ENCODE peak calls at places on chromosomes 1 and 21, in seven cellular contexts. F is CD8-positive, alpha-beta memory T cell; H is stomach; P is MG63; E is skeletal muscle cell; A is body of pancreas; G is uterus. O is an unnamed sample.

GRCh38 chr1:155872527-155872926 is 13.2 kb downstream of the SYT11 start:
- DNase-seq in E (no peak), G (no peak), P (no peak), F (no peak), H (no peak), A (no peak), O (no peak)

GRCh38 chr1:35708179-35708891 is 10.3 kb downstream of the C1orf216 start:
- DNase-seq in G (no peak), F (no peak), E (no peak), H (no peak), P (no peak), A (no peak), O (no peak)

GRCh38 chr1:233157245-233157644 is 138.3 kb downstream of the PCNX2 start:
- DNase-seq in P (no peak), E (no peak), F (no peak), H (no peak), A (no peak), G (no peak), O (no peak)

GRCh38 chr21:43306391-43306790 is 120.5 kb downstream of the SIK1 start:
- DNase-seq in E (no peak), P (no peak), A (no peak), G (no peak), H (no peak), F (no peak), O (no peak)

GRCh38 chr1:234886081-234886874 is 242.4 kb downstream of the TOMM20 start:
- DNase-seq in E (no peak), F (no peak), A (peak), H (no peak), G (peak), P (no peak), O (no peak)

GRCh38 chr1:40299366-40300248 is 17.5 kb downstream of the COL9A2 start:
- DNase-seq in A (no peak), H (no peak), E (no peak), F (no peak), G (no peak), P (no peak), O (no peak)

GRCh38 chr1:155834296-155834926 is 22.6 kb downstream of the GON4L start:
- DNase-seq in H (no peak), A (no peak), F (no peak), G (no peak), E (peak), P (no peak), O (no peak)

GRCh38 chr1:151843398-151843797 is 3.8 kb upstream of the C2CD4D start:
- DNase-seq in A (no peak), P (no peak), F (no peak), H (no peak), G (no peak), E (no peak), O (no peak)

GRCh38 chr1:110035236-110035752 is 870 bp downstream of the STRIP1 start:
- DNase-seq in G (no peak), E (no peak), P (no peak), A (no peak), F (no peak), H (no peak), O (no peak)

GRCh38 chr1:212615092-212615470 is 6.5 kb downstream of the ATF3 start:
- DNase-seq in P (no peak), A (no peak), F (no peak), G (no peak), E (no peak), H (no peak), O (no peak)

GRCh38 chr1:228109962-228110488 is 926 bp upstream of the MRPL55 start:
- DNase-seq in G (no peak), F (no peak), P (no peak), E (no peak), H (no peak), A (no peak), O (no peak)

GRCh38 chr1:60716472-60716871 is 365.9 kb upstream of the NFIA start:
- DNase-seq in H (no peak), A (no peak), P (no peak), F (no peak), G (no peak), E (no peak), O (no peak)

GRCh38 chr1:167623951-167624350 is 6.1 kb upstream of the RCSD1 start:
- DNase-seq in E (no peak), F (no peak), P (no peak), A (no peak), G (no peak), H (no peak), O (no peak)

GRCh38 chr1:38246955-38247952 is 200.7 kb upstream of the POU3F1 start:
- DNase-seq in F (no peak), P (peak), E (peak), A (no peak), G (peak), H (no peak), O (peak)

GRCh38 chr1:89935235-89935634 is 59.7 kb upstream of the ZNF326 start:
- DNase-seq in P (no peak), A (no peak), F (no peak), G (no peak), H (no peak), E (no peak), O (no peak)

GRCh38 chr1:20329793-20330542 is 39.3 kb downstream of the VWA5B1 start:
- DNase-seq in A (peak), H (no peak), P (no peak), F (no peak), G (no peak), E (no peak), O (no peak)

GRCh38 chr1:29171089-29171488 is 10.6 kb downstream of the SRSF4 start:
- DNase-seq in P (no peak), H (no peak), E (peak), A (no peak), G (no peak), F (no peak), O (no peak)

GRCh38 chr1:165062346-165062745 is 294.2 kb downstream of the LMX1A start:
- DNase-seq in E (no peak), G (no peak), P (no peak), A (no peak), H (no peak), F (no peak), O (no peak)

GRCh38 chr1:13813398-13814012 is 113.5 kb downstream of the PRDM2 start:
- DNase-seq in P (no peak), E (no peak), G (no peak), H (no peak), A (peak), F (peak), O (no peak)

GRCh38 chr1:225735252-225736149 is 42.1 kb upstream of the SRP9 start:
- DNase-seq in A (peak), P (peak), F (no peak), G (peak), E (peak), H (peak), O (peak)

GRCh38 chr1:9985001-9985400 is 12.0 kb upstream of the RBP7 start:
- DNase-seq in H (no peak), G (no peak), F (no peak), A (no peak), P (no peak), E (no peak), O (no peak)

GRCh38 chr1:228090613-228091081 is 8.1 kb downstream of the ARF1 start:
- DNase-seq in P (no peak), A (no peak), E (no peak), H (peak), G (no peak), F (no peak), O (no peak)

GRCh38 chr1:30779294-30780071 is 21.9 kb upstream of the LAPTM5 start:
- DNase-seq in G (peak), F (peak), H (peak), A (peak), E (no peak), P (peak), O (peak)

DNA sequence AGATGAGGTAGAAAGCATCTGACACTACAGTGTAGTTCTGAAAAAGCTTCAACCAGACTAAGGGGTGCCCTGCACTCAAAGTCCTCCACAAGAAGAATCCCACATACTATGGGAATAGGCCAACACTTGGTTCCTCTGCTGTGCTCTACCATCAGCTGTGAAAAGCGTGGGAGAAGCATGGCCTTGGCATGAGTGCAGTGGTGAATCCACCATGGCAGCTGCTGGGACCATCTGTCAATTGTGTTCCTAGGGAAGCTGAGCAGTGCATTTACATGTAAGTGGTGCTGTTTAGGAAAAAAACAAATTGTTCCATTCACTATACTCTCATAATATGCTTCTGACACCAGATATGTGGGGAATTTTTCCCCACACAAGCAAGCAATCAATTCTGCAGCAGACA is 230.9 kb upstream of the CHRM3 start:
- DNase-seq in G (no peak), F (no peak), H (no peak), E (peak), P (no peak), A (no peak), O (no peak)
- H3K4me3 ChIP-seq in G (no peak), F (no peak), H (no peak), E (no peak), P (no peak), A (no peak), O (no peak)

DNA sequence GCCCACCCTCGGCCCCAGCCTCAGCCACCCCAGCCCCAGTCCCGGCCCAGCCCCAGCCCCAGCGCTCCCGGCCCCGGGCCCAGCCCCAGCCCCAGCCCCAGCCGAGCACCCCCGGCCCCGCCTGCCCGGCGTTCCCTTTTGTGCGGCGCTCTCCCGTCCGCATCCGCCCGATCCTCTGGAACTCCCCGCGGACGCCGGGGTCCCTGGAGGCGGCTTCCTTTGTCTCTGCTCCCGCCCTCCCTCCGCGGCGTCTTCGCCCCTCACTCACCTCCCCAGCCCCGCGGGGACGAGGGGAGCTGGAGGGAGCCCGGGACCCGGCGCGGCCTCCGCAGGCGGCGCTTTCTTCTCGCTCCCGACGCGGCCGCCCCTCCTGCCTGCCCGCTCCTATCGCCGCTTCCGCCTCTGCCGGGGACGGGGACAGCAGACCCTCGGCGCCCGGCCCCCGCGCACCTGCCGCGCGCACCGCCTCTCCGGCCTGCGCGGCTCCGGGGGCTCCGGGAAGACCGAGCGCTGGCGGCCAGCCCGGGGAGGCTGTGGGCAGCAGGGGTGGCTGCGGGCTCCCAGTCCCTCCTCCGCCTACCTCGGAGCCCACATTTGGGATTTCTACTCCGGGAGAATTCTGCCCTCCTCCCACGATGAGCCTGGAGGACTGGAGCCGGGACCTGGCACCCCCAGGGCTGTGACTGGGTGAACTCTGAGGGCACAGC is 14.0 kb downstream of the AGRN start:
- DNase-seq in A (no peak), H (no peak), E (no peak), P (no peak), G (no peak), F (no peak), O (no peak)
- H3K4me3 ChIP-seq in A (no peak), H (peak), E (peak), P (no peak), G (no peak), F (no peak), O (no peak)

GRCh38 chr1:150558328-150558727 is 9.1 kb downstream of the ADAMTSL4 start:
- DNase-seq in A (no peak), H (no peak), P (no peak), F (no peak), E (no peak), G (peak), O (no peak)
- H3K4me3 ChIP-seq in A (no peak), H (peak), P (no peak), F (no peak), E (no peak), G (no peak), O (no peak)

GRCh38 chr1:172145231-172145651 is 275.2 kb upstream of the C1orf105 start:
- DNase-seq in F (no peak), H (no peak), G (peak), P (peak), A (no peak), E (peak), O (peak)
- H3K4me3 ChIP-seq in F (no peak), H (peak), G (peak), P (peak), A (no peak), E (peak), O (peak)

DNA sequence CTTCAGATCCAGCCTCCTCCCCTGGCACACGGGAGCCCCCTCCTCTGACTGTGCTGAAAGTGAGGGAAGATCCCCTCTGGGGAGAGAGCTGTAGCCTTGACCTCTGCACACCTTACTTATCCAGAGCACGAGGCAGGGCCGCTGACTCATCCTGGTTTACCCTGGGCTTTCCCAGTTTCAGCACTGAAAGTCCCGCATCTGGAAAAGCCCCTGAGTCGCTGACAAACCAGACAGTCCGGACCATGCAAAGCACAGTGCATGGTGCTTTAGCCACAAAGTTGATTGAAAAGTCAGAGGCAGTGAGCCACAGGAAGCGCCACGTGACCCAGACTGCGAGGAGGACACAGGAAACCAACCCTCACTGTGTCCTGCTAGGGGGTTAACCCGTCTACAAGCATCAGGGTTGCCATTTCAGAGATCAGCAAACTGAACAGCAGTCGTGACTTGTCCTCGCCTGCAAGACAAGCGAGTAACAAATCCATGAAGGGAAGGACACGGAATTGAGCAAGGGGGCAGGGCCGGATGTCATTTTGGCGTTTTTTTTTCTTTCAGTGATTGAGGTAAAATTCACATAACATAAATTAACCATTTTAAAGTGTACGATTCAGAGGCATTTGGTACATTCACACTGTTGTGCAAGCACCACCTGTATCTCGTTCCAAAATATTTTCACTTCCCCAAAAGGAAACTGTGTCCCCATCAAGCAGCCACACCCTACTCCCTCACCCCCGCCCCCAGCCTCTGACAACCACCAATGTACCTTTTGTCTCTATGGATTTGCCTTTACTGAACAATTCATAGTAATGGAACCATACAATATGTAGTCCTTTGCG is 19.9 kb upstream of the IFNGR2 start:
- DNase-seq in F (peak), G (peak), H (peak), E (no peak), P (peak), A (peak), O (peak)
- H3K4me3 ChIP-seq in F (peak), G (no peak), H (peak), E (peak), P (no peak), A (no peak), O (no peak)

DNA sequence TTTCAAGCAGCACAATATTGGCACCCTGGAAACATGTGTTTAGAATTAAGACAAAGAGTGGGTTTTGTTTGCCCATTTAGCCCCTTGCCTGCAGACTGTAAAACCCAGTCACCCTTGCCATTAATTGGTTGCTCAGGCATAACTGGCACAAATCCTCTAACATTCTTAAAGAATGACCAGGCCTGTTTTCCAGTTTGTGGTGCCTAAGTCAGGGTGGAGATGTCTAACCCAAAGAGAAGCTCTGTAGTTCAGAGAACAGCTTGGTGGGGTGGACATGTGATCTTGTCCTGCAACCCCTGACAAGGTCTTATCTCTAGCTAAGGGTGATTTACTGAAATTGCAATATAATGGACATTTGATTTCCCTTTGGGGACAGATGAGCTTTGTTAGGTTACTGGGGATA is 8.8 kb upstream of the ANGPTL7 start:
- DNase-seq in H (no peak), F (no peak), G (no peak), A (no peak), P (peak), E (no peak), O (peak)
- H3K4me3 ChIP-seq in H (no peak), F (no peak), G (no peak), A (no peak), P (no peak), E (no peak), O (no peak)

GRCh38 chr1:119679223-119679622 is 31.2 kb upstream of the ZNF697 start:
- DNase-seq in E (no peak), P (no peak), G (no peak), H (no peak), F (no peak), A (no peak), O (no peak)
- H3K4me3 ChIP-seq in E (no peak), P (no peak), G (no peak), H (no peak), F (no peak), A (no peak), O (no peak)

DNA sequence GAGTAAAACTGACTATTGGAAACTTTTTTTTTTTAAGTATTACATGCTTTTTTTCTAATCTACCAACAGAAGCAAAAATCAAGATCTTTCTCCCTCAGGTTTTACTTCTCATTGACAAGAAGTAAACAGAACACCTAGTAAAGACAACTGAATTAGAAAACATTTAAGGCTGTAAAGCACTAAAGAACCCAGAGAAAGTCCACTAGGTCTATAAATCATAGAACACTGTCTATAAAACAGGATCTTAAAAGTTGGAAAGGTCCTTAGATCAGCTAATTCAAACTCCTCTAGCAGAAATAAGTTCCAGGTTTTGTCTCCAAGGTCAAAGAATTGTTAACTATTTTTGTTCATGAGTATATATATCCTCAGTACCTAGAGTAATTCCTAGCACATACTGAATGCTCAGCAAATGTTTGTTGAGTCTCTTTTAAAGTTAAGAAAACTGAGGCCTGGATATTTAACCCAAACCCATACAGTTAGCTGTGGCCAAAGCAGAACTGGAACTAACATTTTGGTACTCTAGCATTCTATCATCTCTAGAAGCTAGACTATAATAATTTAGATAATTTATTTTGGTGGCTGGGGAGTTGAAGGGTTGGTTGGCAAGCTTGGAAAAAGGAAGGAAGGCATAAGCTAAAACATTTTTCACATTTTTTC is 3.0 kb downstream of the EPS15 start:
- DNase-seq in H (no peak), G (no peak), F (no peak), E (no peak), P (no peak), A (no peak), O (no peak)
- H3K4me3 ChIP-seq in H (no peak), G (no peak), F (no peak), E (no peak), P (peak), A (no peak), O (no peak)

GRCh38 chr1:169487153-169487552 is 1.4 kb upstream of the SLC19A2 start:
- DNase-seq in F (no peak), E (no peak), P (no peak), H (no peak), G (no peak), A (no peak), O (no peak)
- H3K4me3 ChIP-seq in F (no peak), E (peak), P (no peak), H (peak), G (no peak), A (no peak), O (no peak)

GRCh38 chr1:245201201-245201600 is 46.4 kb downstream of the KIF26B start:
- DNase-seq in F (no peak), H (no peak), E (no peak), A (no peak), G (no peak), P (no peak), O (no peak)

GRCh38 chr1:245197121-245197520 is 42.3 kb downstream of the KIF26B start:
- DNase-seq in H (no peak), F (no peak), G (no peak), A (no peak), E (no peak), P (no peak), O (no peak)

GRCh38 chr1:245195398-245195797 is 40.6 kb downstream of the KIF26B start:
- DNase-seq in H (no peak), E (no peak), F (no peak), A (no peak), G (no peak), P (no peak), O (no peak)

GRCh38 chr1:245198755-245199516 is 44.2 kb downstream of the KIF26B start:
- DNase-seq in G (no peak), F (no peak), H (no peak), E (no peak), A (no peak), P (no peak), O (no peak)

GRCh38 chr1:245197911-245198379 is 43.2 kb downstream of the KIF26B start:
- DNase-seq in E (peak), A (no peak), F (no peak), P (peak), G (no peak), H (no peak), O (peak)
- H3K4me3 ChIP-seq in E (no peak), A (no peak), F (no peak), P (no peak), G (no peak), H (no peak), O (no peak)